ENCODE peak calls at places on chromosome 14, in four cellular contexts. W is H9, K is IMR-90, Q is H1. Z is an unnamed sample.

GRCh38 chr14:32980178-32980886 is 41.7 kb downstream of the NPAS3 start:
- DNase-seq in W (no peak), K (no peak), Q (no peak), Z (no peak)

GRCh38 chr14:81401420-81402122 is 1.4 kb upstream of the STON2 start:
- DNase-seq in W (no peak), K (peak; percentile 64), Q (no peak), Z (no peak)

GRCh38 chr14:102317564-102318248 is 1.8 kb upstream of the ZNF839 start:
- DNase-seq in W (no peak), K (no peak), Q (no peak), Z (peak; percentile 92)

GRCh38 chr14:82488473-82488872 is 954.8 kb upstream of the SEL1L start:
- DNase-seq in W (no peak), K (no peak), Q (no peak), Z (no peak)

GRCh38 chr14:71666579-71667145 is 265.6 kb upstream of the RGS6 start:
- DNase-seq in W (no peak), K (no peak), Q (no peak), Z (no peak)

GRCh38 chr14:104795781-104796681 is 483 bp upstream of the AKT1 start:
- DNase-seq in W (no peak), K (no peak), Q (no peak), Z (no peak)

GRCh38 chr14:64628940-64629403 is 75.3 kb upstream of the PLEKHG3 start:
- DNase-seq in W (no peak), K (peak; percentile 98), Q (no peak), Z (peak; percentile 60)

GRCh38 chr14:69726761-69727511 is 40.0 kb upstream of the SRSF5 start:
- DNase-seq in W (peak; percentile 86), K (peak; percentile 58), Q (peak; percentile 93), Z (peak; percentile 71)

GRCh38 chr14:35944847-35945246 is 118.7 kb downstream of the BRMS1L start:
- DNase-seq in W (peak; percentile 76), K (no peak), Q (peak; percentile 67), Z (peak; percentile 82)

GRCh38 chr14:77342726-77343397 is 22.0 kb downstream of the GSTZ1 start:
- DNase-seq in W (no peak), K (peak; percentile 46), Q (peak; percentile 33), Z (peak; percentile 76)

GRCh38 chr14:82403972-82404371 is 870.3 kb upstream of the SEL1L start:
- DNase-seq in W (no peak), K (no peak), Q (no peak), Z (peak; percentile 57)

GRCh38 chr14:77603654-77604270 is 12.7 kb downstream of the SPTLC2 start:
- DNase-seq in W (no peak), K (no peak), Q (no peak), Z (no peak)

GRCh38 chr14:102000902-102001301 is 36.5 kb downstream of the DYNC1H1 start:
- DNase-seq in W (no peak), K (no peak), Q (no peak), Z (no peak)

GRCh38 chr14:64943556-64943955 is 1.0 kb upstream of the GPX2 start:
- DNase-seq in W (no peak), K (no peak), Q (no peak), Z (no peak)

GRCh38 chr14:64856528-64857445 is 22.9 kb downstream of the SPTB start:
- DNase-seq in W (no peak), K (no peak), Q (no peak), Z (peak; percentile 44)

GRCh38 chr14:56057071-56057865 is 60.9 kb upstream of the PELI2 start:
- DNase-seq in W (no peak), K (no peak), Q (no peak), Z (peak; percentile 67)

GRCh38 chr14:42687421-42687820 is 1080.7 kb downstream of the LRFN5 start:
- DNase-seq in W (peak; percentile 74), K (no peak), Q (no peak), Z (peak; percentile 71)

GRCh38 chr14:105050551-105050897 is 14.7 kb downstream of the GPR132 start:
- DNase-seq in W (no peak), K (peak; percentile 42), Q (no peak), Z (no peak)

GRCh38 chr14:33646692-33647260 is 304.1 kb downstream of the EGLN3 start:
- DNase-seq in W (no peak), K (peak; percentile 49), Q (no peak), Z (peak; percentile 7)

GRCh38 chr14:49581209-49581960 is 4.8 kb downstream of the RPS29 start:
- DNase-seq in W (no peak), K (no peak), Q (no peak), Z (no peak)

GRCh38 chr14:32584079-32584478 is 255.0 kb downstream of the AKAP6 start:
- DNase-seq in W (no peak), K (no peak), Q (no peak), Z (no peak)

GRCh38 chr14:88234442-88234841 is 88.6 kb downstream of the KCNK10 start:
- DNase-seq in W (no peak), K (no peak), Q (no peak), Z (peak; percentile 15)

GRCh38 chr14:24695265-24696241 is 61.6 kb upstream of the GZMB start:
- DNase-seq in W (no peak), K (no peak), Q (no peak), Z (no peak)

GRCh38 chr14:34554540-34555250 is 15.2 kb upstream of the EAPP start:
- DNase-seq in W (no peak), K (peak; percentile 37), Q (no peak), Z (peak; percentile 51)

DNA sequence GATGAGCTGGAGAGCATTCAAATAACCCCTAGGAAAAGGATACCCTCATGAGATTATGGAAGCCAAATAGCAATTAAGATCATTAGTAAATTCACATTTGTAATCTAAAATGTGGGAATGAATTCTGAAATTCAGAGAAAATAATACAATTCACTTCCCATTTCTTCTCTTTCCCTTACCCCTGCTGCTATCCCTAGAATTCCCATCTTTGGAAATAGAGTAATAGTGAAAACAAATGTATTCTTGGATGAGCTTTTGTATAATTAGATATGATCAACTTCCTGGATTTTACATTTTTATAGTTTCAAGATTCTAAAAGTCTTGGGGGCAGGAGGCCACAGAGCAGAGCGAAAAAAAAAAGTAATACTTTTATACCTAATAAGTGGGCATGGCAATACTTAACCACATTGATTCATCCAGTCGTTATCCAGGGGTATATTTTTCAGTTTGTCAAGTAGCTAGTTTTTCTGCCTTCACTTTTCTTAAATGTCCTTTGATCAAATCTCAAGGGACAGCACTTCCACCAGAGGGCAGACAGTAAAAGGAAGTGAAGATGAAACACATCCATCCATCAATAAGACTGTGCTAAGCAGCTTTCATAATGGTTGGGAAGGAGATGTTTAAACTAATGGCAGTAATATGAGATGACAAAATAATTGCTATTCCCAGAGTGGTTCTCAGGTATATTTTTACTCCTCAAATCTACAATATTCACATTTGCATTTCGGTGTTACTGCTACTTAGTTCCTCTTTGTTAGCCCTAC is 401.3 kb downstream of the DIO2 start:
- DNase-seq in W (no peak), K (peak; percentile 41), Q (no peak), Z (peak; percentile 57)
- H3K56ac ChIP-seq in W (no peak overlapping the region), K (no peak overlapping the region), Q (no peak overlapping the region), Z (no peak overlapping the region)

GRCh38 chr14:20971705-20972021 is 16.4 kb downstream of the RNASE2 start:
- DNase-seq in W (no peak), K (no peak), Q (no peak), Z (no peak)
- H3K4me1 ChIP-seq in W (no peaks in the 10 kb centered on the region), K (peaks cover 5% of the 10 kb centered on the region), Q (peaks cover 2% of the 10 kb centered on the region), Z (peaks cover 3% of the 10 kb centered on the region)

GRCh38 chr14:100590726-100591452 is 3.7 kb upstream of the BEGAIN start:
- DNase-seq in W (no peak), K (no peak), Q (no peak), Z (no peak)
- H3K56ac ChIP-seq in W (no peak overlapping the region), K (no peak overlapping the region), Q (no peak overlapping the region), Z (no peak overlapping the region)

DNA sequence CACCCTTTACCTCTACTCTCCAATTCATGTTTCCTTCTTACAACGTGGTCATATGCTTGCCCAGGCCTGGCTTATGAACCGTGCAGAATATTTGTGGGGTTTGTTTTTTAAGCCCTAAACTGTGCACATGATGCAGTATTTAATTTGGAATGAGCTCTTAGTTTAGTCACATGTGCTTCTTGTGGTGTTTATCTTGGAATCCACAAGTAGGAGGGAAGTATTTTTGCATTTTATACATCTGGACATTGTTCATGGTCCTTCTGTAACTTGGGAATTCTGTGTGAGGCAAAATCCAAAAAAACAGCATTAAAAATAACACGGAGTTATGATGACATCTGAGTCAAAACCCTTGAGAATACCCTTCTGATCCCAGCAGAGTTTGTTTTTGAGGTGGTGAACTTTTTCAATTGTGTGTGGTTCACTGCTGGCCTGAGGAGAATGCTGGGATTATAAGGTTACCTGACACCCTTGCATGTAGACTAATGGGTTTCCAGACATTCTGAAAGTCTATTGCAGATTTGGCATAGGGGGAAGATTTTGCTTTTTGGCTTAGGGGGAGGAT is 121.4 kb downstream of the RAD51B start:
- DNase-seq in W (no peak), K (peak; percentile 83), Q (no peak), Z (no peak)
- H3K4me1 ChIP-seq in W (peaks cover 4% of the 10 kb centered on the region), K (peaks cover 17% of the 10 kb centered on the region), Q (peaks cover 5% of the 10 kb centered on the region), Z (peaks cover 5% of the 10 kb centered on the region)

DNA sequence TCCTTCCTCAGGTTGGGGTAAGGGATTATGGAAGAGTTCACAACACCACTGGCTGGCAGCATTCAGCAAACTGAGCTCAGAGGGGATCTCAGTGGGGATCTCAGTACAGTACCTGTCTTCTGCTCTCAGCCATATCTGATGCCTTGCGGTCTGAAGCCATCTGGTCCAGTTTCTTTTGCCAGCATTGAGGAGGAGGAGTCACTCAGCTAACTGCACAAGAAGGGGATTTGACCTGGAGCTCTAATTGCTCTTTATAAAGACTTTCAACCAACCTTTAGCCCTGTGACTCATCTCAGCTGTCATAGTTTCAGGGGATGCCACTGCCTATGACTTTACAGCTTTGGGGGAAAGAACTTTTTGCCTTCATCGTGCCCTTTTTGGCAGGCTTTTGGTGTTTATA is 44.9 kb downstream of the JKAMP start:
- DNase-seq in W (no peak), K (no peak), Q (no peak), Z (no peak)
- H3K56ac ChIP-seq in W (no peak overlapping the region), K (no peak overlapping the region), Q (no peak overlapping the region), Z (no peak overlapping the region)

GRCh38 chr14:89348726-89349125 is 68.3 kb downstream of the FOXN3 start:
- DNase-seq in W (no peak), K (no peak), Q (no peak), Z (no peak)
- H3K4me1 ChIP-seq in W (peaks cover 38% of the 10 kb centered on the region), K (peaks cover 16% of the 10 kb centered on the region), Q (peaks cover 12% of the 10 kb centered on the region), Z (peaks cover 10% of the 10 kb centered on the region)

GRCh38 chr14:61329478-61330051 is 8.2 kb downstream of the PRKCH start:
- DNase-seq in W (no peak), K (no peak), Q (no peak), Z (no peak)

GRCh38 chr14:61332658-61333029 is 11.3 kb downstream of the PRKCH start:
- DNase-seq in W (no peak), K (no peak), Q (no peak), Z (no peak)

GRCh38 chr14:61330511-61330910 is 9.1 kb downstream of the PRKCH start:
- DNase-seq in W (no peak), K (no peak), Q (no peak), Z (no peak)

GRCh38 chr14:61334197-61334701 is 12.9 kb downstream of the PRKCH start:
- DNase-seq in W (no peak), K (no peak), Q (no peak), Z (no peak)

GRCh38 chr14:61331992-61332657 is 10.7 kb downstream of the PRKCH start:
- DNase-seq in W (no peak), K (no peak), Q (no peak), Z (no peak)
- H3K56ac ChIP-seq in W (no peak overlapping the region), K (no peak overlapping the region), Q (no peak overlapping the region), Z (no peak overlapping the region)